ENCODE peak calls at places on chromosomes 11 and 22, in five cellular contexts. S is ACHN, K is pons, D is SK-N-DZ, W is AG04450. G is an unnamed sample.

GRCh38 chr22:33302049-33302545 is 243.9 kb upstream of the SYN3 start:
- DNase-seq in S (peak; percentile 70), K (peak; percentile 78), D (peak; percentile 77), W (peak; percentile 39), G (peak; percentile 5)

GRCh38 chr22:47130883-47131610 is 368.6 kb downstream of the TBC1D22A start:
- DNase-seq in S (no peak), K (no peak), D (no peak), W (no peak), G (no peak)

GRCh38 chr22:36204641-36205032 is 3.0 kb upstream of the APOL4 start:
- DNase-seq in S (no peak), K (no peak), D (no peak), W (no peak), G (no peak)

GRCh38 chr11:46293616-46294015 is 16.2 kb downstream of the CREB3L1 start:
- DNase-seq in S (peak; percentile 39), K (no peak), D (no peak), W (no peak), G (peak; percentile 78)

GRCh38 chr11:63917685-63918523 is 940 bp upstream of the RCOR2 start:
- DNase-seq in S (no peak), K (peak; percentile 78), D (peak; percentile 86), W (no peak), G (no peak)

GRCh38 chr11:65489061-65489705 is 9.7 kb upstream of the MALAT1 start:
- DNase-seq in S (no peak), K (peak; percentile 70), D (peak; percentile 75), W (no peak), G (peak; percentile 87)

GRCh38 chr22:35219012-35219411 is 38.3 kb upstream of the HMGXB4 start:
- DNase-seq in S (peak; percentile 46), K (no peak), D (no peak), W (peak; percentile 7), G (no peak)

GRCh38 chr11:122486793-122487495 is 168.6 kb upstream of the UBASH3B start:
- DNase-seq in S (no peak), K (no peak), D (peak; percentile 2), W (no peak), G (no peak)

GRCh38 chr11:133957926-133958325 is 1.2 kb upstream of the IGSF9B start:
- DNase-seq in S (no peak), K (no peak), D (no peak), W (no peak), G (peak; percentile 55)

GRCh38 chr22:19868773-19869471 is 14.2 kb upstream of the GNB1L start:
- DNase-seq in S (no peak), K (peak; percentile 73), D (no peak), W (no peak), G (no peak)

GRCh38 chr22:37063436-37064420 is 12.2 kb downstream of the KCTD17 start:
- DNase-seq in S (no peak), K (no peak), D (no peak), W (no peak), G (no peak)

GRCh38 chr11:10302744-10303557 is 1.9 kb upstream of the ADM start:
- DNase-seq in S (peak; percentile 50), K (peak; percentile 68), D (peak; percentile 50), W (no peak), G (no peak)

GRCh38 chr11:58227956-58228615 is 632 bp downstream of the OR10Q1 start:
- DNase-seq in S (no peak), K (no peak), D (no peak), W (no peak), G (no peak)

GRCh38 chr11:131504199-131504949 is 134.0 kb downstream of the NTM start:
- DNase-seq in S (no peak), K (peak; percentile 77), D (no peak), W (no peak), G (no peak)

GRCh38 chr11:47667555-47667954 is 25.2 kb upstream of the MTCH2 start:
- DNase-seq in S (no peak), K (no peak), D (no peak), W (no peak), G (no peak)

GRCh38 chr22:47776329-47776728 is 1013.9 kb downstream of the TBC1D22A start:
- DNase-seq in S (no peak), K (no peak), D (no peak), W (no peak), G (no peak)

G was measured in retinal pigment epithelial cell.